ENCODE peak calls at places on chromosomes 13 and 19, in eight cellular contexts. One of them, this sample, is unnamed.

GRCh38 chr13:30364133-30364532 is 56.8 kb upstream of the KATNAL1 start:
- DNase-seq in Calu3: no peak
- DNase-seq in mammary epithelial cell: no peak
- DNase-seq in heart right ventricle: no peak
- DNase-seq in IMR-90: peak
- DNase-seq in nephron progenitor cell: no peak
- DNase-seq in ascending aorta: no peak
- DNase-seq in psoas muscle: no peak
- DNase-seq in this sample: no peak

GRCh38 chr19:1417145-1417544 is 9.8 kb downstream of the DAZAP1 start:
- DNase-seq in Calu3: no peak
- DNase-seq in mammary epithelial cell: no peak
- DNase-seq in heart right ventricle: no peak
- DNase-seq in IMR-90: peak
- DNase-seq in nephron progenitor cell: no peak
- DNase-seq in ascending aorta: no peak
- DNase-seq in psoas muscle: peak
- DNase-seq in this sample: no peak

GRCh38 chr13:102035969-102036368 is 365.9 kb downstream of the FGF14 start:
- DNase-seq in Calu3: no peak
- DNase-seq in mammary epithelial cell: no peak
- DNase-seq in heart right ventricle: no peak
- DNase-seq in IMR-90: no peak
- DNase-seq in nephron progenitor cell: no peak
- DNase-seq in ascending aorta: no peak
- DNase-seq in psoas muscle: no peak
- DNase-seq in this sample: no peak

GRCh38 chr13:33462109-33462508 is 176.6 kb upstream of the STARD13 start:
- DNase-seq in Calu3: no peak
- DNase-seq in mammary epithelial cell: no peak
- DNase-seq in heart right ventricle: no peak
- DNase-seq in IMR-90: no peak
- DNase-seq in nephron progenitor cell: no peak
- DNase-seq in ascending aorta: no peak
- DNase-seq in psoas muscle: no peak
- DNase-seq in this sample: no peak

GRCh38 chr19:49157445-49158224 is at the start of gene TRPM4:
- DNase-seq in Calu3: peak
- DNase-seq in mammary epithelial cell: peak
- DNase-seq in heart right ventricle: peak
- DNase-seq in IMR-90: peak
- DNase-seq in nephron progenitor cell: peak
- DNase-seq in ascending aorta: peak
- DNase-seq in psoas muscle: peak
- DNase-seq in this sample: peak

GRCh38 chr13:44854264-44855060 is 134.8 kb downstream of the NUFIP1 start:
- DNase-seq in Calu3: no peak
- DNase-seq in mammary epithelial cell: no peak
- DNase-seq in heart right ventricle: peak
- DNase-seq in IMR-90: peak
- DNase-seq in nephron progenitor cell: no peak
- DNase-seq in ascending aorta: no peak
- DNase-seq in psoas muscle: peak
- DNase-seq in this sample: no peak

GRCh38 chr19:49894879-49895565 is 1.7 kb downstream of the IL4I1 start:
- DNase-seq in Calu3: no peak
- DNase-seq in mammary epithelial cell: no peak
- DNase-seq in heart right ventricle: no peak
- DNase-seq in IMR-90: no peak
- DNase-seq in nephron progenitor cell: no peak
- DNase-seq in ascending aorta: no peak
- DNase-seq in psoas muscle: no peak
- DNase-seq in this sample: no peak

GRCh38 chr13:111503376-111503775 is 182.9 kb downstream of the TEX29 start:
- DNase-seq in Calu3: no peak
- DNase-seq in mammary epithelial cell: no peak
- DNase-seq in heart right ventricle: no peak
- DNase-seq in IMR-90: no peak
- DNase-seq in nephron progenitor cell: no peak
- DNase-seq in ascending aorta: no peak
- DNase-seq in psoas muscle: no peak
- DNase-seq in this sample: no peak

GRCh38 chr19:12543855-12544254 is 7.4 kb downstream of the ZNF564 start:
- DNase-seq in Calu3: no peak
- DNase-seq in mammary epithelial cell: peak
- DNase-seq in heart right ventricle: no peak
- DNase-seq in IMR-90: no peak
- DNase-seq in nephron progenitor cell: no peak
- DNase-seq in ascending aorta: no peak
- DNase-seq in psoas muscle: no peak
- DNase-seq in this sample: no peak

GRCh38 chr13:89003656-89004055 is 1332.5 kb downstream of the SLITRK5 start:
- DNase-seq in Calu3: no peak
- DNase-seq in mammary epithelial cell: no peak
- DNase-seq in heart right ventricle: no peak
- DNase-seq in IMR-90: no peak
- DNase-seq in nephron progenitor cell: no peak
- DNase-seq in ascending aorta: no peak
- DNase-seq in psoas muscle: no peak
- DNase-seq in this sample: no peak

GRCh38 chr19:36073121-36073876 is 18.6 kb downstream of the WDR62 start:
- DNase-seq in Calu3: no peak
- DNase-seq in mammary epithelial cell: no peak
- DNase-seq in heart right ventricle: no peak
- DNase-seq in IMR-90: no peak
- DNase-seq in nephron progenitor cell: no peak
- DNase-seq in ascending aorta: no peak
- DNase-seq in psoas muscle: no peak
- DNase-seq in this sample: no peak

GRCh38 chr13:95552539-95553270 is at the start of gene CLDN10:
- DNase-seq in Calu3: peak
- DNase-seq in mammary epithelial cell: no peak
- DNase-seq in heart right ventricle: no peak
- DNase-seq in IMR-90: no peak
- DNase-seq in nephron progenitor cell: peak
- DNase-seq in ascending aorta: no peak
- DNase-seq in psoas muscle: peak
- DNase-seq in this sample: peak

GRCh38 chr19:40633207-40633606 is 32.0 kb downstream of the LTBP4 start:
- DNase-seq in Calu3: no peak
- DNase-seq in mammary epithelial cell: no peak
- DNase-seq in heart right ventricle: no peak
- DNase-seq in IMR-90: peak
- DNase-seq in nephron progenitor cell: no peak
- DNase-seq in ascending aorta: no peak
- DNase-seq in psoas muscle: no peak
- DNase-seq in this sample: no peak

GRCh38 chr13:99031725-99032298 is 53.9 kb upstream of the DOCK9 start:
- DNase-seq in Calu3: no peak
- DNase-seq in mammary epithelial cell: peak
- DNase-seq in heart right ventricle: no peak
- DNase-seq in IMR-90: no peak
- DNase-seq in nephron progenitor cell: no peak
- DNase-seq in ascending aorta: no peak
- DNase-seq in psoas muscle: no peak
- DNase-seq in this sample: no peak

GRCh38 chr13:99027260-99027659 is 49.4 kb upstream of the DOCK9 start:
- DNase-seq in Calu3: no peak
- DNase-seq in mammary epithelial cell: no peak
- DNase-seq in heart right ventricle: no peak
- DNase-seq in IMR-90: no peak
- DNase-seq in nephron progenitor cell: no peak
- DNase-seq in ascending aorta: no peak
- DNase-seq in psoas muscle: no peak
- DNase-seq in this sample: no peak

GRCh38 chr13:99027661-99028425 is 50.0 kb upstream of the DOCK9 start:
- DNase-seq in Calu3: no peak
- DNase-seq in mammary epithelial cell: no peak
- DNase-seq in heart right ventricle: no peak
- DNase-seq in IMR-90: no peak
- DNase-seq in nephron progenitor cell: no peak
- DNase-seq in ascending aorta: no peak
- DNase-seq in psoas muscle: no peak
- DNase-seq in this sample: no peak

GRCh38 chr13:99029576-99029975 is 51.7 kb upstream of the DOCK9 start:
- DNase-seq in Calu3: no peak
- DNase-seq in mammary epithelial cell: no peak
- DNase-seq in heart right ventricle: no peak
- DNase-seq in IMR-90: no peak
- DNase-seq in nephron progenitor cell: no peak
- DNase-seq in ascending aorta: no peak
- DNase-seq in psoas muscle: no peak
- DNase-seq in this sample: no peak

GRCh38 chr13:99028890-99029289 is 51.0 kb upstream of the DOCK9 start:
- DNase-seq in Calu3: no peak
- DNase-seq in mammary epithelial cell: no peak
- DNase-seq in heart right ventricle: no peak
- DNase-seq in IMR-90: no peak
- DNase-seq in nephron progenitor cell: no peak
- DNase-seq in ascending aorta: no peak
- DNase-seq in psoas muscle: no peak
- DNase-seq in this sample: no peak
- TF ChIP-seq CTCF in Calu3: no peak
- TF ChIP-seq CTCF in mammary epithelial cell: peak
- TF ChIP-seq CTCF in heart right ventricle: no peak
- TF ChIP-seq CTCF in IMR-90: no peak
- TF ChIP-seq CTCF in nephron progenitor cell: no peak
- TF ChIP-seq CTCF in ascending aorta: no peak
- TF ChIP-seq CTCF in psoas muscle: peak
- TF ChIP-seq CTCF in this sample: peak

DNA sequence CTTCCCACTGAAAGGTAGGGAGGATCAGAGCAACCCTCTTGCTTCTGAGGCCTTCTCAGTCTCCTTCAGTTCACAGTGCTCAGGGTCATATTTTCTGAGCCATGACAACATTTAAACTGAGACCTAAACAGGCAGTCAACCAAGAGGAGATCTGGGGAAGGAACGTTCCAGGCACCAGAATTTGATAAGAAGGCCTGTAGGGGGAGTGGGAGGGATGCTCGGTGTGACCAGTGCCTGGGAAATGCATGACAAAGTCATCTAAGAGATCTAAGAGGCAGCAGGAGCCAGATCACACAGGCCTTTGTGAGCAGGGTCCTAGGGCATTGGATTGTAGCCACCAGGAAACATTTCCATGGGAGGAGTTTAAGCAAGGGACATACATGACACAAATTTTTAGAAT is 71.6 kb downstream of the SHISA2 start:
- DNase-seq in Calu3: peak
- DNase-seq in mammary epithelial cell: no peak
- DNase-seq in heart right ventricle: no peak
- DNase-seq in IMR-90: peak
- DNase-seq in nephron progenitor cell: peak
- DNase-seq in ascending aorta: no peak
- DNase-seq in psoas muscle: no peak
- DNase-seq in this sample: peak
- TF ChIP-seq CTCF in Calu3: no peak
- TF ChIP-seq CTCF in mammary epithelial cell: peak
- TF ChIP-seq CTCF in heart right ventricle: peak
- TF ChIP-seq CTCF in IMR-90: no peak
- TF ChIP-seq CTCF in nephron progenitor cell: peak
- TF ChIP-seq CTCF in ascending aorta: no peak
- TF ChIP-seq CTCF in psoas muscle: peak
- TF ChIP-seq CTCF in this sample: no peak

DNA sequence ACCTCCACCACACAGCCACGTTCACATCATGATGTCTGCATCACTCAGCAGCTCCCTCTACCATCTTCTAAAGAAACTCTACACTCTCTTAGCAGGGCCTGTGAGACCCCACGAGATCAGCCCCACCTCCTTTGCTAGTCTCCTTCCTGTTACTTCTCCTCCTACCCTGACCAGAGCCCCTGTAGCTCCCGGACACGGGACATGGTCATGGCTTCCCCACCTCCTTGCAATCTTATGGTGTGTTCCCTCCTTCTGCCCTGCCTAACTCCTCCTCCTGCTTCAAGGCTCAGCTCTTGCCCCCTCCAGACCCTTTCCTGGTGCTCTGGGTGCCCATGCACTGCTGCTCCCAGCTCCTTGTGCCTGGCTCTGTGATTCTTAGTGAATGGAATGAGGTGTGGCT is 8.1 kb upstream of the MRPS31 start:
- DNase-seq in Calu3: no peak
- DNase-seq in mammary epithelial cell: no peak
- DNase-seq in heart right ventricle: no peak
- DNase-seq in IMR-90: no peak
- DNase-seq in nephron progenitor cell: no peak
- DNase-seq in ascending aorta: no peak
- DNase-seq in psoas muscle: no peak
- DNase-seq in this sample: no peak
- TF ChIP-seq CTCF in Calu3: no peak
- TF ChIP-seq CTCF in mammary epithelial cell: no peak
- TF ChIP-seq CTCF in heart right ventricle: no peak
- TF ChIP-seq CTCF in IMR-90: no peak
- TF ChIP-seq CTCF in nephron progenitor cell: no peak
- TF ChIP-seq CTCF in ascending aorta: no peak
- TF ChIP-seq CTCF in psoas muscle: no peak
- TF ChIP-seq CTCF in this sample: no peak

GRCh38 chr19:47538812-47539211 is 23.9 kb upstream of the NAPA start:
- DNase-seq in Calu3: no peak
- DNase-seq in mammary epithelial cell: no peak
- DNase-seq in heart right ventricle: no peak
- DNase-seq in IMR-90: no peak
- DNase-seq in nephron progenitor cell: no peak
- DNase-seq in ascending aorta: no peak
- DNase-seq in psoas muscle: no peak
- DNase-seq in this sample: no peak

GRCh38 chr19:47539747-47540311 is 25.0 kb upstream of the NAPA start:
- DNase-seq in Calu3: no peak
- DNase-seq in mammary epithelial cell: no peak
- DNase-seq in heart right ventricle: no peak
- DNase-seq in IMR-90: no peak
- DNase-seq in nephron progenitor cell: no peak
- DNase-seq in ascending aorta: no peak
- DNase-seq in psoas muscle: no peak
- DNase-seq in this sample: no peak

GRCh38 chr19:47542030-47542475 is 27.2 kb upstream of the NAPA start:
- DNase-seq in Calu3: no peak
- DNase-seq in mammary epithelial cell: no peak
- DNase-seq in heart right ventricle: no peak
- DNase-seq in IMR-90: peak
- DNase-seq in nephron progenitor cell: no peak
- DNase-seq in ascending aorta: no peak
- DNase-seq in psoas muscle: no peak
- DNase-seq in this sample: no peak

GRCh38 chr19:47541507-47541906 is 26.6 kb upstream of the NAPA start:
- DNase-seq in Calu3: no peak
- DNase-seq in mammary epithelial cell: no peak
- DNase-seq in heart right ventricle: no peak
- DNase-seq in IMR-90: no peak
- DNase-seq in nephron progenitor cell: no peak
- DNase-seq in ascending aorta: no peak
- DNase-seq in psoas muscle: no peak
- DNase-seq in this sample: no peak

DNA sequence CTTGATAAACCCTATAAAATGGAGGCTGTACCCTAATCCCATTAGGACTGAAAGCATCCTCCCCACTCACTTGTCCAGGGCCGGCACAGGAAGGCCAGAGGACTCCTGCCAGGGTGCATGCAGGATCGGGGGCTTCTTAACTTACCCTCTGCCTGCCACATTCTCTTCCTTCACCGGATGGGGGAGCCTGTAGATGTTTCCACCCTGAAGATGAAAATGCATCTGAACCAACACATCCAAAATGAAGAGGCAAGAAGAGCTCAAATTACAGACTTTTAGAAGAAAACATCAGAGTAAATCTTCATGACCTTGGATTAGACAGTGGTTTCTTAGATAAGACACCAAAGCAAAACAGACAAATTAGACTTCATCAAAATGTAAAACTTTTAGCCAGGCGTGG is 25.9 kb upstream of the NAPA start:
- DNase-seq in Calu3: no peak
- DNase-seq in mammary epithelial cell: no peak
- DNase-seq in heart right ventricle: no peak
- DNase-seq in IMR-90: peak
- DNase-seq in nephron progenitor cell: no peak
- DNase-seq in ascending aorta: no peak
- DNase-seq in psoas muscle: no peak
- DNase-seq in this sample: no peak
- TF ChIP-seq CTCF in Calu3: no peak
- TF ChIP-seq CTCF in mammary epithelial cell: no peak
- TF ChIP-seq CTCF in heart right ventricle: no peak
- TF ChIP-seq CTCF in IMR-90: peak
- TF ChIP-seq CTCF in nephron progenitor cell: no peak
- TF ChIP-seq CTCF in ascending aorta: peak
- TF ChIP-seq CTCF in psoas muscle: peak
- TF ChIP-seq CTCF in this sample: no peak